ENCODE peak calls at places on chromosomes 12 and 14, in five cellular contexts. B, Q, N, Z and E are unnamed samples.

GRCh38 chr12:10716704-10717315 is 6.3 kb downstream of the YBX3 start:
- DNase-seq in Z (peak), N (peak), B (peak), Q (peak), E (no peak)

GRCh38 chr12:54294914-54295566 is 5.8 kb downstream of the NFE2 start:
- DNase-seq in N (no peak), Z (no peak), Q (no peak), B (no peak), E (no peak)

GRCh38 chr14:58298880-58299664 is 717 bp downstream of the ARID4A start:
- DNase-seq in Q (peak), B (peak), Z (peak), N (no peak), E (no peak)

GRCh38 chr12:26723379-26724308 is 109.3 kb downstream of the ITPR2 start:
- DNase-seq in N (peak), Q (no peak), Z (no peak), B (peak), E (no peak)

GRCh38 chr12:400828-401227 is 616 bp upstream of the CCDC77 start:
- DNase-seq in B (no peak), Z (no peak), N (no peak), Q (no peak), E (no peak)

GRCh38 chr12:13342971-13343370 is 146.4 kb downstream of the EMP1 start:
- DNase-seq in N (no peak), B (no peak), Q (no peak), Z (no peak), E (no peak)

GRCh38 chr12:49909826-49910225 is 6.1 kb upstream of the FAIM2 start:
- DNase-seq in N (no peak), Z (no peak), Q (peak), B (peak), E (no peak)

GRCh38 chr14:104817930-104818713 is 17.2 kb downstream of the ZBTB42 start:
- DNase-seq in Z (no peak), B (no peak), Q (peak), N (no peak), E (no peak)

GRCh38 chr12:77943466-77943865 is 112.8 kb downstream of the NAV3 start:
- DNase-seq in Z (no peak), N (peak), B (peak), Q (no peak), E (no peak)

GRCh38 chr12:119096429-119097202 is 82.1 kb upstream of the HSPB8 start:
- DNase-seq in B (no peak), Q (no peak), N (no peak), Z (no peak), E (no peak)

GRCh38 chr12:50047693-50048250 is 9.6 kb upstream of the ASIC1 start:
- DNase-seq in Z (no peak), Q (no peak), N (no peak), B (no peak), E (no peak)

GRCh38 chr12:68560823-68561422 is 49.8 kb upstream of the RAP1B start:
- DNase-seq in N (no peak), Z (no peak), Q (no peak), B (peak), E (no peak)

GRCh38 chr14:57760891-57761290 is 105.0 kb downstream of the SLC35F4 start:
- DNase-seq in N (no peak), B (no peak), Q (no peak), Z (no peak), E (no peak)

GRCh38 chr12:121770802-121771625 is 22.5 kb downstream of the RHOF start:
- DNase-seq in Q (no peak), B (no peak), Z (no peak), N (no peak), E (no peak)

GRCh38 chr14:105525861-105526780 is at the start of gene TMEM121:
- DNase-seq in Q (no peak), B (peak), Z (peak), N (no peak), E (no peak)

GRCh38 chr14:62654641-62655040 is 390.6 kb downstream of the KCNH5 start:
- DNase-seq in Q (no peak), N (no peak), B (peak), Z (no peak), E (no peak)

GRCh38 chr12:84920331-84920730 is 7.7 kb upstream of the SLC6A15 start:
- DNase-seq in Z (no peak), B (no peak), Q (no peak), N (peak), E (no peak)

GRCh38 chr14:79369359-79370332 is 841.7 kb downstream of the DIO2 start:
- DNase-seq in Q (no peak), N (peak), Z (peak), B (peak), E (no peak)

GRCh38 chr12:40198601-40199000 is 26.2 kb upstream of the LRRK2 start:
- DNase-seq in Q (no peak), Z (no peak), N (peak), B (no peak), E (no peak)

GRCh38 chr14:86575141-86575540 is 1045.2 kb downstream of the FLRT2 start:
- DNase-seq in B (no peak), N (no peak), Q (no peak), Z (no peak), E (no peak)

GRCh38 chr14:75711796-75712211 is 50.8 kb downstream of the TTLL5 start:
- DNase-seq in Z (peak), Q (peak), N (peak), B (peak), E (no peak)

GRCh38 chr12:129109174-129110001 is 256.1 kb downstream of the GLT1D1 start:
- DNase-seq in Z (no peak), N (no peak), Q (no peak), B (no peak), E (no peak)

GRCh38 chr12:24499151-24500146 is 449.5 kb downstream of the BCAT1 start:
- DNase-seq in N (no peak), Z (no peak), Q (no peak), B (peak), E (no peak)

GRCh38 chr12:104006929-104007328 is 41.3 kb downstream of the TDG start:
- DNase-seq in B (peak), N (peak), Z (no peak), Q (no peak), E (no peak)

GRCh38 chr14:55107766-55108554 is 21.1 kb upstream of the LGALS3 start:
- DNase-seq in Q (peak), N (peak), B (peak), Z (peak), E (no peak)

GRCh38 chr12:118135788-118136558 is at the start of gene PEBP1:
- DNase-seq in Z (peak), B (peak), Q (peak), N (peak), E (peak)

GRCh38 chr14:91414475-91415342 is 2.9 kb downstream of the CCDC88C start:
- DNase-seq in B (no peak), N (no peak), Q (no peak), Z (no peak), E (no peak)

GRCh38 chr14:85122690-85123089 is 407.3 kb upstream of the FLRT2 start:
- DNase-seq in Q (no peak), N (peak), B (peak), Z (no peak), E (no peak)

GRCh38 chr14:50335389-50335788 is 23.3 kb downstream of the DMAC2L start:
- DNase-seq in Q (no peak), Z (peak), B (no peak), N (no peak), E (no peak)

GRCh38 chr12:100908501-100908900 is 113.9 kb downstream of the ANO4 start:
- DNase-seq in Z (no peak), Q (no peak), N (no peak), B (peak), E (no peak)

GRCh38 chr12:123790901-123791486 is 28.9 kb downstream of the DNAH10 start:
- DNase-seq in B (no peak), Q (no peak), N (no peak), Z (no peak), E (no peak)

GRCh38 chr12:4355843-4356327 is 23.6 kb downstream of the FGF23 start:
- DNase-seq in N (peak), Z (peak), B (peak), Q (no peak), E (peak)

GRCh38 chr12:58249610-58250009 is 308.2 kb downstream of the ATP23 start:
- DNase-seq in B (no peak), Q (no peak), Z (no peak), N (no peak), E (no peak)

GRCh38 chr12:67161322-67161918 is 107.7 kb upstream of the CAND1 start:
- DNase-seq in Q (peak), N (peak), B (peak), Z (peak), E (peak)

GRCh38 chr12:130494736-130495135 is 157.0 kb downstream of the PIWIL1 start:
- DNase-seq in Z (no peak), Q (no peak), N (no peak), B (no peak), E (no peak)

GRCh38 chr12:23057571-23057970 is 432.6 kb downstream of the ETNK1 start:
- DNase-seq in B (no peak), Z (no peak), Q (no peak), N (no peak), E (no peak)

GRCh38 chr12:29561736-29562135 is 64.2 kb upstream of the OVCH1 start:
- DNase-seq in B (no peak), Q (no peak), Z (no peak), N (peak), E (no peak)

GRCh38 chr12:111438501-111438900 is 32.8 kb downstream of the SH2B3 start:
- DNase-seq in Z (no peak), N (peak), Q (peak), B (peak), E (peak)

GRCh38 chr12:111440631-111441030 is 34.9 kb downstream of the SH2B3 start:
- DNase-seq in B (no peak), Z (no peak), N (no peak), Q (no peak), E (no peak)

GRCh38 chr12:111441107-111441928 is 35.6 kb downstream of the SH2B3 start:
- DNase-seq in Z (no peak), B (no peak), Q (no peak), N (no peak), E (no peak)

GRCh38 chr12:111439657-111440151 is 34.0 kb downstream of the SH2B3 start:
- DNase-seq in Z (no peak), B (no peak), N (no peak), Q (no peak), E (no peak)

GRCh38 chr12:111440152-111440551 is 34.4 kb downstream of the SH2B3 start:
- DNase-seq in Z (no peak), Q (no peak), N (no peak), B (no peak), E (no peak)
- H3K4me3 ChIP-seq in Z (no peak), Q (no peak), N (no peak), B (no peak), E (no peak)

DNA sequence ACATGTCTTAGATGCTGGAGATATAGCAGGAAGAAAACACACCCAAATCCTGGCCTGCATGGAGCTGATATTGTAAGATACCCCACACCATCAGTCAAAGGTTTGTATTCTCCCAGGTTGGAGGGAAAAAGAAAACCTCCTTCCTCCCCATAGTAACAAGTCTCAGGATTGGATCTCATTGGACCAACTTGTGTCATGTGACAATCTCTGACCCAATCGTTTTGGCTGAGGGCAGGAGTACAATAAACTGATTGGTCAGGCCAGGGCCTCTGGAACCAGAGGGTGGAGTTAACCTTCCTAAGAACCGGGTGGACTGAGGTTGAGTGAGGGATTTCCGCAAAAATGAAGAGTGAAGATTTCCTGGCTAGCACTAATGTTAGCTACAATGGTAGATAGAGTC is 219.7 kb downstream of the AACS start:
- DNase-seq in Z (no peak), B (no peak), Q (no peak), N (no peak), E (peak)
- H3K4me3 ChIP-seq in Z (no peak), B (no peak), Q (no peak), N (no peak), E (no peak)

DNA sequence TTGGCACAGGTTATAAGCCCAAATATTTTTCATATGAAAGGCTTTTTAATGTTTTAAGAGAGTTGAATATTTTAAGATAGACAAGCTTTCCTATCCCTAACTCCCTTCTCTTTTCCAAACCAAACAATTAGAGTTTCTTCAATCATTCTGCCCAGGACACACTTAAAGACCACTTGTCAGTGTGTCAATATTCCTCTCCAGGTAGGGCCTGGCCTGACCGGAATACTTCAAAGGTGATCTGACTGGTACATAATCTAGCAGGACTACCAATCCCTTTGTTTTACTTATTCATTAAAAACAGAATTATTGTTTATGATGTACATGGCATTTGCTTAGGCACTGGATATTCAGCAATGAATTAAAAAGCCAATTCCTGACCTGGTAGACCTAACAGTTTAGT is 24.2 kb upstream of the SNRPF start:
- DNase-seq in Z (no peak), N (no peak), Q (no peak), B (no peak), E (no peak)
- H3K4me3 ChIP-seq in Z (no peak), N (no peak), Q (no peak), B (no peak), E (no peak)

GRCh38 chr14:25050494-25051170 is 685 bp upstream of the STXBP6 start:
- DNase-seq in Q (no peak), N (peak), Z (no peak), B (peak), E (no peak)
- H3K4me3 ChIP-seq in Q (peak), N (peak), Z (peak), B (peak), E (peak)

DNA sequence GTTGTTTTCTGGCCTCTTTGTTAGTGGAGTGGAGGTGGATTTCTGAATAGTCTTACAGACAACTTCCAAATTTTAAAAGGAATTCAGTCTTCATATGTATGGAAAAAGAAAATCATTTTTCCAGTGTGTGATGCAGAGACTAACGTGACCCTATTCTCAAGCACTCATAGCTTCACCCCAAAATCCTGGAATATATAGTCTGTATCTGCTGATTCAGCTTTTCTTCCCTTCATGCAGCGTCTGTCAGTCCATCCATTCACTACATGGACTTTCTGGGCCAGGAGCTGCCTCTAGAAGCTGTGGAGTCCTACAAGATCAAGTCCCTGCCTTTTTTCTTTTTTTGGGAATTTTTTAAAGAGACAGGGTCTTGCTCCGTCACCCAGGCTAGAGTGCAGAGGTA is 23.8 kb downstream of the KLC1 start:
- DNase-seq in N (no peak), Z (no peak), B (no peak), Q (no peak), E (no peak)
- H3K4me3 ChIP-seq in N (no peak), Z (no peak), B (no peak), Q (no peak), E (no peak)

DNA sequence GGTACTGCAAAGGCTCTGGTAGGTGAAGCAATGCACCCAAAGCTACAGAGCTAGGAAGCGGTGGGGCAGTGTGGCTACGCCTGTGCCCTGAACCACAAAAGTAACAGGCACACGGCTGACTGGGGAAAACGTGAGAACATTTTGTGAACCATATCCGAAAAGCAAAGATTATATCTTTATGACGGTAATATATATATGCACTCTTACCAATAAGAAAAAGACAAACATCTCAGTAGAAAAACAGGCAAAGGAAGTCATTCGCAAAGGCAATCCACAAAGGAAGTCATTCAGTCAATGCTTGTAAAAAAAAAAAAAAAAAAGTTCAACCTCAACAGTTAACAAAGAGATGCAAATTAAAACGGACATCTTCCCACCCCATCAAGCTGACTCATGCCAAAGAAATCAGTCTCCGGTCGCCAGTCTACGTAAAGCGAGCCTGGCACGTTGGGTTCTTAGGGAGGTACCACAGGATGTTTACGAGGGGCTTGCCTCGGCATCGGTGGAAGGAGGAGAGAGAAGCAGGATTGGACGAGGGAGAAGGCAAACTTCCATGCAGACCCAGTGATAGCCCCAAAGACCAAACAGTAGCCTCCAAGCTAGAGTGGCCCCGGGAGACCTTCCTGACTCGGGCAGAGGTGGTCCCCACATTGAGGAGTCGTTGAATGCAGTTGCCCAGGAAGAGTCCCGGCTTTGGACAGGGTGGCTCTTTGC is 39.4 kb upstream of the PPP2R5C start:
- DNase-seq in Z (peak), Q (peak), N (peak), B (peak), E (peak)
- H3K4me3 ChIP-seq in Z (no peak), Q (no peak), N (peak), B (no peak), E (peak)

GRCh38 chr12:116278259-116278595 is 734 bp upstream of the MED13L start:
- DNase-seq in Q (no peak), B (no peak), N (no peak), Z (no peak), E (no peak)
- H3K4me3 ChIP-seq in Q (peak), B (peak), N (peak), Z (no peak), E (peak)

GRCh38 chr12:51889216-51890134 is 1.6 kb downstream of the ANKRD33 start:
- DNase-seq in Z (no peak), N (no peak), B (peak), Q (no peak), E (no peak)

GRCh38 chr12:51890511-51891171 is 2.7 kb downstream of the ANKRD33 start:
- DNase-seq in Q (no peak), N (no peak), Z (no peak), B (no peak), E (no peak)

GRCh38 chr12:51890135-51890464 is 2.2 kb downstream of the ANKRD33 start:
- DNase-seq in N (no peak), Q (no peak), B (no peak), Z (no peak), E (no peak)

GRCh38 chr12:51887476-51888315 is at the start of gene ANKRD33:
- DNase-seq in Z (peak), Q (peak), N (no peak), B (no peak), E (no peak)

GRCh38 chr12:51888316-51889215 is 663 bp downstream of the ANKRD33 start:
- DNase-seq in B (no peak), Q (no peak), Z (no peak), N (no peak), E (no peak)
- H3K4me3 ChIP-seq in B (peak), Q (no peak), Z (no peak), N (no peak), E (no peak)

DNA sequence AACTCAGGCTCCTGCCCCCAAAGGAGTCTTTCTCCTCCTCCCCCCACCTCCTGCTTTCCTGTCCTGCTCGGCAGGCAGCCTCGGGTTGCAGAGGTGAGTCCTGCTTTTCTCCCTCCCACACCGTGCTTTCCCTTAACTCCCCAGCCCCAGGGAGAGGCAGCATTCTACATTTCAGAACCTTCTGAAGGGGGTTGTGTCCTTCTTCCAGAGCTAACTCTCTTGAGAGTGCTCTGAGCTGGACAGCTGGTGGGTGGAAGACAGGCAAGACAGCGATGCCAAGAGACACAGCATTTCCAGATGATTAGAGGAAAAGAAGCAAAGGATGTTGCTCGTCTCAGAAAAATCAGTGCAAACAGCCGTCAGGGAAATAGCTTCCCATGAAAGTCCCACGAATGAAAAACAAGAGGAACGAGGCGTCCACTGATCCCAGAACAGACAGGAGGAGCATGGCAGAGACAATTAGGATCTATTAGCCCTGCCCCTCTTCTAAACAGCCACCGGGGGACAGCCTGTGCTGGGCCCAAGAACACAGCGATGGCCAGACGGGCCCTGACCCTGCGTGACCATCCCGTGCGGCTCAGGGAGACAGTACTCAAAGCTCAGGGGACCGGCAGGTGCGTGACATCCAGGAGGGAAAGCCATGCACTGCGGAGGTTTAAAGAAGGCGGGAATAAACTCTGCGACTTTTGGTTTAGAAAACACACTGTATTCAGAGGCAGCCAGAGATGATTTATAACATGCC is 216.5 kb upstream of the RTL1 start:
- DNase-seq in Q (peak), Z (no peak), N (no peak), B (peak), E (no peak)
- H3K4me3 ChIP-seq in Q (no peak), Z (no peak), N (no peak), B (no peak), E (no peak)